ENCODE peak calls at places on chromosome 13, in eight cellular contexts. S is tibial nerve, D is upper lobe of left lung, E is cardiac muscle cell, C is brain microvascular endothelial cell, P is heart left ventricle, G is A549, B is gastrocnemius medialis. L is an unnamed sample.

GRCh38 chr13:105073041-105073440 is 1462.4 kb downstream of the EFNB2 start:
- DNase-seq in D (no peak), P (no peak), B (no peak), C (no peak), E (no peak), S (no peak), G (no peak), L (no peak)

GRCh38 chr13:52931913-52932312 is 83.5 kb upstream of the PCDH8 start:
- DNase-seq in C (no peak), P (no peak), G (no peak), D (no peak), B (no peak), S (no peak), E (no peak), L (no peak)

GRCh38 chr13:47190696-47191095 is 293.8 kb upstream of the HTR2A start:
- DNase-seq in C (no peak), S (no peak), D (no peak), P (no peak), E (no peak), B (no peak), G (no peak), L (no peak)

GRCh38 chr13:105474983-105475382 is 1060.5 kb downstream of the EFNB2 start:
- DNase-seq in S (no peak), G (no peak), E (peak), P (no peak), C (no peak), B (no peak), D (no peak), L (no peak)

GRCh38 chr13:100381595-100382224 is 206.9 kb downstream of the GGACT start:
- DNase-seq in C (no peak), P (no peak), B (no peak), E (no peak), S (no peak), D (no peak), G (no peak), L (no peak)

GRCh38 chr13:110676511-110677204 is 29.3 kb downstream of the CARS2 start:
- DNase-seq in P (no peak), G (no peak), B (no peak), S (no peak), C (no peak), E (no peak), D (no peak), L (no peak)

GRCh38 chr13:77563110-77563509 is 27.6 kb downstream of the SCEL start:
- DNase-seq in B (no peak), S (no peak), G (no peak), C (peak), P (no peak), E (peak), D (no peak), L (no peak)

GRCh38 chr13:43272866-43273265 is 249.5 kb downstream of the DNAJC15 start:
- DNase-seq in E (no peak), B (no peak), G (no peak), S (no peak), D (no peak), C (no peak), P (no peak), L (no peak)

GRCh38 chr13:94057618-94058017 is 421.9 kb downstream of the DCT start:
- DNase-seq in P (no peak), G (no peak), E (no peak), S (no peak), D (no peak), C (no peak), B (no peak), L (no peak)

GRCh38 chr13:29571876-29572570 is 23.5 kb downstream of the SLC7A1 start:
- DNase-seq in C (no peak), G (no peak), E (no peak), P (no peak), S (no peak), B (no peak), D (no peak), L (no peak)

GRCh38 chr13:21013682-21014038 is 47.7 kb downstream of the LATS2 start:
- DNase-seq in B (peak), C (no peak), P (no peak), G (no peak), E (no peak), S (no peak), D (no peak), L (peak)

GRCh38 chr13:107457686-107458085 is 757.6 kb downstream of the LIG4 start:
- DNase-seq in C (no peak), G (no peak), E (no peak), P (no peak), S (no peak), B (no peak), D (no peak), L (no peak)

GRCh38 chr13:44432595-44432994 is 59.0 kb downstream of the SERP2 start:
- DNase-seq in E (no peak), G (no peak), D (no peak), S (no peak), P (no peak), B (no peak), C (no peak), L (no peak)

GRCh38 chr13:110815471-110816204 is 99.2 kb downstream of the ANKRD10 start:
- DNase-seq in E (no peak), B (no peak), C (no peak), S (no peak), D (peak), P (no peak), G (no peak), L (no peak)

GRCh38 chr13:43319617-43320444 is 296.4 kb downstream of the DNAJC15 start:
- DNase-seq in S (no peak), E (no peak), G (no peak), P (no peak), C (no peak), D (no peak), B (no peak), L (no peak)

GRCh38 chr13:31267126-31267784 is 67.5 kb downstream of the B3GLCT start:
- DNase-seq in P (peak), D (no peak), G (no peak), S (no peak), B (no peak), E (no peak), C (no peak), L (no peak)

GRCh38 chr13:22929391-22930126 is 251.2 kb upstream of the SGCG start:
- DNase-seq in D (no peak), E (no peak), G (no peak), P (no peak), C (no peak), S (no peak), B (no peak), L (no peak)

GRCh38 chr13:109818136-109818535 is 31.8 kb upstream of the IRS2 start:
- DNase-seq in G (no peak), E (no peak), C (no peak), P (no peak), B (no peak), D (no peak), S (no peak), L (no peak)

GRCh38 chr13:92164822-92165221 is 766.4 kb downstream of the GPC5 start:
- DNase-seq in B (no peak), S (no peak), D (no peak), E (no peak), P (no peak), C (no peak), G (no peak), L (no peak)

GRCh38 chr13:76019421-76020044 is 383.4 kb downstream of the LMO7 start:
- DNase-seq in G (no peak), C (no peak), E (peak), D (no peak), S (no peak), B (no peak), P (no peak), L (no peak)
- TF ChIP-seq CTCF in G (peak), C (peak), E (no peak), D (no peak), S (peak), B (no peak), P (no peak), L (no peak)

DNA sequence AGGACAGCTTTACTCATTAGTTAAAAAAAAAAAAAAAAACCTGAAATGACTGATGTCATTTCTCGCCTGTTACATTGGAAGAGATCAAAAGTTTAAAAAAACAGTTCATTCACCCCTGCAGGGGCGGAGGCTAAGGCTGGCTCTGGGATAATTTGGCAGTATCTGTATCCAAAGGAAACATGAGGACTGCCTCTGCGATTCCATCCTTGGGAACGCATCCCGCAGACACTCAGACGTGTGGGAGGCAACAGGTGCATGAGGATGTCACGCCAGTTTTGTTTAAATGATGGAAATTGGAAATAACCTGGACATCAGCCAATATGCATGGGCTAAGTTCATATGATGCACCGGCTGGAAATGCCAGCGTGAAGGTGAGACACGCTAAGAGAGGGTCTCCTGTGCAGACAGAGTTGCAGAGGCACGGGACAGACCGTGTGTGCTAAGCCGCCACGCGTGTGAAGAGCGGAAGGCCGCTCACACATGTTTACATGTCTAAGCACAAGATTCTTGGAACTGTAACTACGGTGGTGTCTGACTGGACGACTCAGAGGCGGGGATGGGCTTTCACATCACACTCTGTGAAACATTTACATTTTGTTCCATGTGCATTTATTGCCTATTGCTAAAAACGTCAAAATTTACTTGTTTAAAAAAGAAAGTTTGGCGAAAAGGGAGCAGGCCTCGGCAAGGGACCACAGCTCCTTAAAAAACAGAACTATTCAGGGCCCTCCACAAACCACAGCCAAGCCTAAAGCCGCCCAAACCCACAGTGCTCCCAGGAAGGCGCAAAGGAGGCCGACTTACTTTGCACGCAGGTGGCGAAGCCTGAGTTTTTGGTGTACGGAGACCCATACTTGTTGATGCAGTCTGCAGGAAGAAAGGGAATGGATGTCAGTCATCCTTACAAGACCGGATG is 17.9 kb downstream of the GAS6 start:
- DNase-seq in B (no peak), E (no peak), S (no peak), P (no peak), D (peak), C (no peak), G (no peak), L (no peak)
- H3K27ac ChIP-seq in B (no peak), E (no peak), S (no peak), P (no peak), D (no peak), C (no peak), G (no peak), L (no peak)

GRCh38 chr13:34137200-34137599 is 319.3 kb downstream of the RFC3 start:
- DNase-seq in S (no peak), P (no peak), C (no peak), G (no peak), E (no peak), B (no peak), D (no peak), L (no peak)

GRCh38 chr13:34145061-34145460 is 327.1 kb downstream of the RFC3 start:
- DNase-seq in S (no peak), E (no peak), D (no peak), G (no peak), P (no peak), C (no peak), B (no peak), L (no peak)

GRCh38 chr13:34143637-34144036 is 325.7 kb downstream of the RFC3 start:
- DNase-seq in B (no peak), C (no peak), D (no peak), E (no peak), G (no peak), P (no peak), S (no peak), L (no peak)

DNA sequence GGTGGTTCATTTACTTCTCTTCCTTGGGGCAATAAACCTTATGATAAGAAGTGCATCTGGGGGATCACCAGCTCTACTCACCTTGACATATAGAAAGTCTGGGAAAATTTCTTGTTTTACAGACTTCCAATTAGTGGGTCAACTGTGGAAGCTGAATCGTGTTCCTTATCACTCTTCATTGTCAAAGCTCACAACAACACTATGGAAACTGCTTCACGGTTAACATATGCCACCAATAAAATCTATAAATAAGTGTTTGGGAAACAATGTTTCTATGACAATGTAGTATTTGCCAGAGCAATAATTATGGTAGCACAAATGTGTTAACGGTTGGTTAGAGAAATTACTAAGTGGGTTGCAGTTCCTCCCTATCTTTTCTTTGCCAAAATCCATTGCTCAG is 321.7 kb downstream of the RFC3 start:
- DNase-seq in P (no peak), D (no peak), S (no peak), G (no peak), C (no peak), E (no peak), B (no peak), L (no peak)
- H3K4me3 ChIP-seq in P (no peak), D (no peak), S (no peak), G (no peak), C (no peak), E (no peak), B (no peak), L (no peak)

GRCh38 chr13:46111151-46111550 is 6.3 kb upstream of the CPB2 start:
- DNase-seq in P (no peak), B (no peak), S (no peak), G (no peak), C (no peak), D (no peak), E (no peak), L (no peak)

GRCh38 chr13:46104868-46105267 is at the start of gene CPB2:
- DNase-seq in B (no peak), E (no peak), P (no peak), G (no peak), C (no peak), D (no peak), S (no peak), L (no peak)

GRCh38 chr13:46109451-46109850 is 4.6 kb upstream of the CPB2 start:
- DNase-seq in C (no peak), E (no peak), G (no peak), P (no peak), B (no peak), S (no peak), D (no peak), L (no peak)

GRCh38 chr13:46103037-46103436 is 1.8 kb downstream of the CPB2 start:
- DNase-seq in C (no peak), E (no peak), G (no peak), D (no peak), P (no peak), B (no peak), S (no peak), L (no peak)

DNA sequence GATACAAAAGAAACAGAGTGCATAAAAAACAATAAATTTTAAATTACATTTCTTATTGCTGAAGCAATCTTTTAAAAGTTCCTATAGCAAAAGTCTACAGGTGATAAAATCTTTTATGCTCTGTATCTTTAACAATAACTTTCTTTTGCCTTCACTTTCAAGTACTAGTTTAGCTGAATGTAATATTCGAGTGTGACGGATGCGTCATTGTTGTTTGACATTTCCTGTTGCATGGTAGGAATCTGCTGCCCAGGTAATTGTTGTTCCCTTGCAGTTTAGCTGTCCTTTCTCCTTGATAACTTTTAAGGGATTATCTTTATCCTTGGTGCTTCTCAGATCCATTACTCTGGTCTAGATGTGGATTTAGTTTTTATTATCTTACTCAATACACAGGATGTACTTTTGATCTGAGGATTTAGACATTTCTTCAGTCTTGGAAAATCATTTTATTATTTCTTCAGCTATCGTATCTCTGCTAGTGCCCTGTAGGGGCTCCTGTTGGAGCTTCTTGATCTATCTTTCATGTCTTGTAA is 2.1 kb upstream of the CPB2 start:
- DNase-seq in C (no peak), B (no peak), D (no peak), G (no peak), S (no peak), P (no peak), E (no peak), L (no peak)
- TF ChIP-seq CTCF in C (no peak), B (no peak), D (no peak), G (no peak), S (no peak), P (no peak), E (no peak), L (no peak)